ENCODE peak calls at places on chromosomes 11 and 22, in four cellular contexts. J is IMR-90, O is HepG2, E is A549. V is an unnamed sample.
A peak's percentile ranks its signal among the peaks of the same experiment; 100 is the strongest.

GRCh38 chr11:77174559-77174958 is 46.5 kb downstream of the MYO7A start:
- DNase-seq in J (no peak), O (no peak), E (no peak), V (no peak)

GRCh38 chr11:70323811-70324210 is 53.3 kb downstream of the PPFIA1 start:
- DNase-seq in J (peak; percentile 44), O (no peak), E (no peak), V (no peak)

GRCh38 chr11:117684731-117685130 is 112.3 kb downstream of the DSCAML1 start:
- DNase-seq in J (no peak), O (no peak), E (no peak), V (no peak)

GRCh38 chr11:108897071-108897481 is 232.2 kb downstream of the DDX10 start:
- DNase-seq in J (peak; percentile 63), O (no peak), E (no peak), V (no peak)

GRCh38 chr11:21374381-21374780 is 705.0 kb downstream of the NELL1 start:
- DNase-seq in J (no peak), O (no peak), E (no peak), V (no peak)

GRCh38 chr11:69971741-69972140 is 106.4 kb upstream of the ANO1 start:
- DNase-seq in J (no peak), O (no peak), E (no peak), V (no peak)

GRCh38 chr11:123137496-123138270 is 57.4 kb downstream of the CLMP start:
- DNase-seq in J (peak; percentile 75), O (no peak), E (no peak), V (peak; percentile 85)

GRCh38 chr11:12169822-12170221 is 59.4 kb downstream of the MICAL2 start:
- DNase-seq in J (no peak), O (no peak), E (no peak), V (no peak)

GRCh38 chr22:27648074-27648473 is 153.5 kb downstream of the MN1 start:
- DNase-seq in J (no peak), O (no peak), E (no peak), V (no peak)

GRCh38 chr11:114571712-114572111 is 12.0 kb upstream of the NXPE1 start:
- DNase-seq in J (no peak), O (no peak), E (no peak), V (no peak)

GRCh38 chr11:130719516-130719915 is 196.8 kb downstream of the SNX19 start:
- DNase-seq in J (peak; percentile 71), O (no peak), E (no peak), V (no peak)

GRCh38 chr22:19519041-19519926 is 4.9 kb downstream of the CLDN5 start:
- DNase-seq in J (no peak), O (no peak), E (no peak), V (no peak)

GRCh38 chr11:71393283-71393682 is 54.9 kb downstream of the DHCR7 start:
- DNase-seq in J (no peak), O (no peak), E (no peak), V (no peak)

GRCh38 chr11:116544721-116545120 is 228.1 kb downstream of the BUD13 start:
- DNase-seq in J (no peak), O (no peak), E (no peak), V (no peak)

DNA sequence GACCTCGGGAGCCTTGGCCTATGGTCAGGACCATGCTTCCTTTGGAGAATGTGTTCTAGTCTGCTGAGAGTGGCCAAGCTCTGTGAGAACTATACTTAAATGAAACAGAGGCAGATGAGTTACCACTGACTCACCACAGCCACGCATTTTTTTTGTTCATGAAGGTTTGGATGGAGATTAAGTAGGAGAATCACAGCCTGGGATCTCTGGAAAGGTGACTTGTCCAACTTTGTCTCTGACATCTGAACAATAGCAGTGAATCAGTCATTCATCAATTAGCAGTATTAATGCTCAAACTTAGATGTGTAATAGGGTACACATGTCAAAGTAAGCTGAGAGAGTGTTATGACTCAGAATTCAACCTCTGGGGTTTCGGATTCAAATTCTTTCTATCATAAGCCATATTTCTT is 100.7 kb upstream of the ANO3 start:
- DNase-seq in J (peak; percentile 94), O (no peak), E (no peak), V (no peak)
- TF ChIP-seq SMC3 in J (no peak), O (no peak), E (no peak), V (no peak)

GRCh38 chr11:113378013-113378412 is 9.6 kb upstream of the ANKK1 start:
- DNase-seq in J (no peak), O (no peak), E (no peak), V (peak; percentile 29)
- TF ChIP-seq USF2 in J (no peak), O (no peak), E (no peak), V (no peak)

GRCh38 chr11:129640671-129641070 is 175.0 kb upstream of the TMEM45B start:
- DNase-seq in J (no peak), O (no peak), E (no peak), V (no peak)

GRCh38 chr11:129639300-129639699 is 176.3 kb upstream of the TMEM45B start:
- DNase-seq in J (peak; percentile 99), O (peak; percentile 3), E (peak; percentile 28), V (no peak)

GRCh38 chr11:129645943-129646342 is 169.7 kb upstream of the TMEM45B start:
- DNase-seq in J (no peak), O (no peak), E (no peak), V (no peak)

GRCh38 chr11:129644326-129644725 is 171.3 kb upstream of the TMEM45B start:
- DNase-seq in J (no peak), O (no peak), E (no peak), V (no peak)

DNA sequence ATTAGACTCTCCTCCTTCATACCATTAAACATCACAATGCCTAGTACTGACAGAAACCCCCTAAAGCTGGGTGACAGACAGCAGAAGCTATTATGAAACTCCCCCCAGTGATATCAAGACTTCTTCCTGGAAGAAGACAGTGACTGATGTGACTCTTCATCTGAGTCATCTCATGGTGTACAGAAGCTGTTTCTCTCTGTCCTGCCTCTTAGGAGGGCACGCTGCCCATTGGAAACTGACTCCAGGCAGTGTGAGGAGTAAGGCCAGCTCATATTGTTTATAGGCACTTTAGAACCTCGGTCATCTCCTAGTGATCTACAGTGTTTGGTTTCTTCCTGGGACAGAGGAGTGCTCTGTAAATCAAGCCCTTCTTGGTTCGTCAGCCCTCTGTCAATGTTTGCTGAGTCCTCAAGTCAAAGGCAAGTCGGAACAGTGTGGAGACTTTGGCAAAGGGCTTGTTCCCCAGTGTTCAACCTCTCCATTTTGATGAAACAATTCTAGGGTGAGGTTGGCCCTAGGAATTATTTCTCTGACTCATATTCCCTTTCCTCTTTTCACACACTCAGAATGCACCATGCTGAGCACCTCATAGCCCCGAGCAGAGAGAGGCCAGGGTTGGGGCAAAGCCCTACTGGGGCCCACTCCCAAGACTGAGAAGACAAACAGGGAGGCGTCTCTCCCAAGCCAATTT is 172.5 kb upstream of the TMEM45B start:
- DNase-seq in J (peak; percentile 74), O (no peak), E (peak; percentile 31), V (no peak)
- TF ChIP-seq SMC3 in J (no peak), O (no peak), E (no peak), V (no peak)

GRCh38 chr11:134199531-134199930 is 24.2 kb downstream of the NCAPD3 start:
- DNase-seq in J (no peak), O (no peak), E (no peak), V (no peak)
- TF ChIP-seq USF2 in J (no peak), O (no peak), E (no peak), V (no peak)

DNA sequence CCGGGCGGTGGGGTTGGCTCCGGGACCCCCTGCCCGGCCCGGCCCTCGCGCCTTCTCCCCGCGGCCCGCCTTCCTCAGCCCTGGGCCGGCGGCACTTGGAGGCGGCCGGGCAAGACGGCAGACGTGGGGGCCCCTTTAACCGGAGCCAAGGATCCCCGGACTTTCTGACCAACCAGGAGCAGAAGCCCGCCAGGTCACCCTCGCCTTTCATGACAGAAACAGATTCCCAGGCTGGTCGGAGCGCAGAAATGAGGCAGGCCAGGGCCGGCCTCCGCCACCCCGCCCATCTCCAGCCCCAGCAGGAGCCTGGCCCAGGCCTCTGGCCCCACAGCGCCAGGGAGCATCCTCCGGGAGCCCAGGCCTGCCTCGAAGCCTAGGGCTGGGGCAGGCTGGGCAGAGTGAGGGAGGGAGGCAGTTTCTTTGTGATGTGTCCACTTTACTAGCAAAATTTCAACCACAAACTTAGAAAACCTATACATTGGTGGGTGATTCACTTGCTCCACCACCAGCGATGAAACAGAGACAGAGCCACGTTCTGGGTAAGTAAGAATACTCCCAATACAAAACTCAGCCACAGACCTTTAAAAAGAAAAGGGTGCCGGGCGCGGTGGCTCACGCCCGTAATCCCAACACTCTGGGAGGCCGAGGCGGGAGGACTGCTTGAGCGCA is 22.5 kb downstream of the CDKN1C start:
- DNase-seq in J (peak; percentile 12), O (no peak), E (no peak), V (no peak)
- TF ChIP-seq SMC3 in J (no peak), O (no peak), E (no peak), V (no peak)

GRCh38 chr11:120527111-120527748 is 15.7 kb downstream of the GRIK4 start:
- DNase-seq in J (peak; percentile 57), O (no peak), E (no peak), V (peak; percentile 90)
- TF ChIP-seq USF2 in J (no peak), O (no peak), E (no peak), V (no peak)

GRCh38 chr11:92480519-92480918 is 255.9 kb downstream of the FAT3 start:
- DNase-seq in J (peak; percentile 11), O (no peak), E (no peak), V (no peak)
- TF ChIP-seq SMC3 in J (no peak), O (no peak), E (no peak), V (no peak)

GRCh38 chr22:45757068-45757467 is 85.4 kb downstream of the ATXN10 start:
- DNase-seq in J (peak; percentile 14), O (no peak), E (no peak), V (no peak)
- TF ChIP-seq USF2 in J (no peak), O (no peak), E (no peak), V (no peak)